ENCODE peak calls at places on chromosomes 13 and 19, in nine cellular contexts. Y is thyroid gland; A is A549; W is esophagus squamous epithelium; E is CD8-positive, alpha-beta T cell; O is heart left ventricle; L is transverse colon; K is adrenal gland; F is heart right ventricle. C is an unnamed sample.

GRCh38 chr19:37763488-37763887 is 15.9 kb downstream of the ZNF573 start:
- DNase-seq in A (no peak), W (no peak), Y (no peak), K (no peak), E (no peak), O (no peak), F (no peak), L (no peak), C (no peak)

GRCh38 chr19:18478545-18479311 is 40.8 kb upstream of the ISYNA1 start:
- DNase-seq in L (peak; percentile 76), F (peak; percentile 80), E (no peak), K (peak; percentile 85), A (peak; percentile 83), Y (peak; percentile 30), W (peak; percentile 46), O (peak; percentile 87), C (peak; percentile 34)

GRCh38 chr13:102873653-102874052 is 27.8 kb downstream of the ERCC5 start:
- DNase-seq in E (no peak), K (no peak), O (no peak), W (no peak), Y (no peak), F (no peak), A (no peak), L (no peak), C (peak; percentile 37)

GRCh38 chr13:90121784-90122183 is 1225.7 kb upstream of the MIR17HG start:
- DNase-seq in O (no peak), L (no peak), F (no peak), K (no peak), Y (no peak), A (no peak), W (no peak), E (no peak), C (no peak)

GRCh38 chr13:94550030-94550738 is 45.8 kb downstream of the TGDS start:
- DNase-seq in K (peak; percentile 61), E (no peak), L (no peak), O (no peak), Y (no peak), A (peak; percentile 62), W (no peak), F (no peak), C (no peak)

GRCh38 chr13:36154567-36155231 is 23.5 kb upstream of the DCLK1 start:
- DNase-seq in E (no peak), F (peak; percentile 7), Y (no peak), L (no peak), O (peak; percentile 54), K (no peak), W (no peak), A (no peak), C (no peak)

GRCh38 chr13:106533940-106534843 is 1.3 kb downstream of the EFNB2 start:
- DNase-seq in E (no peak), O (peak; percentile 37), L (peak; percentile 63), Y (peak; percentile 61), F (peak; percentile 21), K (peak; percentile 29), A (no peak), W (no peak), C (peak; percentile 60)

GRCh38 chr13:24168392-24168750 is 7.9 kb downstream of the SPATA13 start:
- DNase-seq in A (no peak), W (no peak), E (no peak), F (no peak), L (no peak), K (no peak), Y (no peak), O (no peak), C (no peak)

GRCh38 chr19:4369888-4370260 is 26.5 kb downstream of the MPND start:
- DNase-seq in W (no peak), L (peak; percentile 76), O (peak; percentile 65), K (peak; percentile 62), A (no peak), E (peak; percentile 56), F (no peak), Y (peak; percentile 29), C (peak; percentile 71)

GRCh38 chr13:109919715-109920375 is 133.5 kb upstream of the IRS2 start:
- DNase-seq in W (no peak), O (no peak), L (no peak), E (no peak), Y (no peak), A (no peak), F (no peak), K (no peak), C (no peak)

GRCh38 chr19:11191273-11191755 is 6.0 kb downstream of the KANK2 start:
- DNase-seq in O (peak; percentile 91), K (peak; percentile 74), Y (peak; percentile 42), F (peak; percentile 72), L (peak; percentile 50), W (no peak), A (peak; percentile 67), E (no peak), C (peak; percentile 31)

GRCh38 chr13:73599232-73600128 is 534.7 kb downstream of the KLF12 start:
- DNase-seq in O (no peak), K (no peak), L (no peak), E (no peak), A (no peak), F (no peak), Y (no peak), W (no peak), C (no peak)

GRCh38 chr19:10505583-10506229 is 2.5 kb upstream of the KEAP1 start:
- DNase-seq in A (peak; percentile 44), W (no peak), O (peak; percentile 74), Y (peak; percentile 80), F (peak; percentile 72), E (peak; percentile 69), K (peak; percentile 87), L (peak; percentile 84), C (peak; percentile 74)

GRCh38 chr13:28819748-28820098 is 416 bp upstream of the MTUS2 start:
- DNase-seq in Y (peak; percentile 49), A (peak; percentile 15), L (peak; percentile 28), F (peak; percentile 44), W (no peak), O (peak; percentile 79), E (no peak), K (no peak), C (peak; percentile 46)

GRCh38 chr19:8663920-8664670 is 33.7 kb downstream of the NFILZ start:
- DNase-seq in F (no peak), K (no peak), A (no peak), E (no peak), W (no peak), L (no peak), O (no peak), Y (no peak), C (no peak)

GRCh38 chr13:98459171-98459681 is 117.7 kb downstream of the STK24 start:
- DNase-seq in W (no peak), K (no peak), A (no peak), E (no peak), L (no peak), Y (no peak), F (no peak), O (no peak), C (no peak)

GRCh38 chr13:73698859-73699258 is 435.3 kb downstream of the KLF12 start:
- DNase-seq in F (no peak), A (no peak), O (no peak), K (no peak), Y (no peak), E (no peak), L (no peak), W (no peak), C (no peak)

GRCh38 chr19:35851213-35852028 is 883 bp downstream of the NPHS1 start:
- DNase-seq in K (no peak), E (no peak), O (no peak), Y (no peak), A (no peak), F (no peak), L (no peak), W (no peak), C (no peak)

GRCh38 chr19:310141-310651 is 19.0 kb upstream of the PLPP2 start:
- DNase-seq in A (no peak), O (no peak), L (no peak), W (no peak), Y (no peak), K (no peak), F (peak; percentile 5), E (no peak), C (peak; percentile 56)
- H3K27ac ChIP-seq in A (no peak overlapping the region), O (peak overlapping the region; percentile 74), L (peak overlapping the region; percentile 39), W (no peak overlapping the region), Y (no peak overlapping the region), K (no peak overlapping the region), F (peak overlapping the region; percentile 85), E (no peak overlapping the region), C (no peak overlapping the region)

GRCh38 chr19:47430041-47430802 is 10.9 kb upstream of the MEIS3 start:
- DNase-seq in E (no peak), Y (peak; percentile 53), L (peak; percentile 64), O (no peak), F (no peak), K (peak; percentile 46), W (no peak), A (no peak), C (peak; percentile 71)
- H3K27ac ChIP-seq in E (no peak overlapping the region), Y (no peak overlapping the region), L (no peak overlapping the region), O (no peak overlapping the region), F (no peak overlapping the region), K (no peak overlapping the region), W (no peak overlapping the region), A (no peak overlapping the region), C (no peak overlapping the region)

GRCh38 chr13:26560456-26560855 is 3.0 kb downstream of the WASF3 start:
- DNase-seq in A (no peak), K (no peak), Y (no peak), W (no peak), O (no peak), L (no peak), F (no peak), E (no peak), C (no peak)

GRCh38 chr13:26562538-26562890 is 5.0 kb downstream of the WASF3 start:
- DNase-seq in W (no peak), F (no peak), Y (no peak), A (no peak), O (no peak), E (no peak), L (no peak), K (no peak), C (no peak)

GRCh38 chr13:26563713-26564112 is 6.2 kb downstream of the WASF3 start:
- DNase-seq in Y (no peak), K (no peak), F (no peak), E (no peak), L (no peak), A (no peak), O (no peak), W (no peak), C (no peak)

GRCh38 chr13:26558912-26559485 is 1.5 kb downstream of the WASF3 start:
- DNase-seq in Y (no peak), W (no peak), F (no peak), K (no peak), A (no peak), L (no peak), E (no peak), O (no peak), C (no peak)

GRCh38 chr13:26561636-26562537 is 4.4 kb downstream of the WASF3 start:
- DNase-seq in F (no peak), W (no peak), A (no peak), O (no peak), E (no peak), K (no peak), Y (no peak), L (no peak), C (no peak)
- H3K27ac ChIP-seq in F (no peak overlapping the region), W (no peak overlapping the region), A (no peak overlapping the region), O (no peak overlapping the region), E (no peak overlapping the region), K (peak overlapping the region; percentile 62), Y (peak overlapping the region; percentile 22), L (no peak overlapping the region), C (no peak overlapping the region)

DNA sequence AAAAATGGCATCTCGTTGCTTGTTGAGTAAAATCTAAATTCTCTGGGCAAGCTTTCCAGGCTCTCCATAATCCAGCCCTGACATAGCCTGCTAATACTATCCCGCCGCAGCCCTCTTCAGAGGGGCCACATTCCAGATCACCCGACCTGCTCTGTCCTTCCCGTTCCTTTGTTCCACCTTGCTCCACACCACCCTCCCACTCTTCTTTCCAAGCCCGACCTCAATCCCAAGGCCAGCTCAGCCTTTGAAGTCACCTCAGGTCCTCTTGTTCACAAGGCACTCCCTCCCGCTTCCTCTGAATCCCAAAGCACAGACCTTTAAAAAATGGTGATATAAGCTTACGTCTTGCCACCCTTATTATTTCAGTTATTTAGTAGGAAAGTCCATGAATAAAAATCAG is 67.8 kb downstream of the NUFIP1 start:
- DNase-seq in O (no peak), Y (no peak), A (no peak), E (no peak), K (no peak), L (no peak), F (no peak), W (no peak), C (no peak)
- H3K27ac ChIP-seq in O (peak overlapping the region; percentile 81), Y (peak overlapping the region; percentile 91), A (peak overlapping the region; percentile 96), E (no peak overlapping the region), K (peak overlapping the region; percentile 88), L (peak overlapping the region; percentile 92), F (peak overlapping the region; percentile 39), W (peak overlapping the region; percentile 78), C (peak overlapping the region; percentile 60)